ENCODE peak calls at places on chromosomes 7 and 10, in four cellular contexts. R is dorsolateral prefrontal cortex, L is heart left ventricle, S is psoas muscle. M is an unnamed sample.
A peak's percentile ranks its signal among the peaks of the same experiment; 100 is the strongest.

GRCh38 chr10:7551891-7552731 is 114.7 kb downstream of the ITIH5 start:
- DNase-seq in S (no peak), R (no peak), L (peak; percentile 37), M (no peak)

GRCh38 chr10:82176571-82176970 is 301.6 kb downstream of the NRG3 start:
- DNase-seq in S (no peak), R (no peak), L (no peak), M (no peak)

GRCh38 chr7:158138329-158138597 is 449.4 kb downstream of the PTPRN2 start:
- DNase-seq in S (no peak), L (no peak), R (no peak), M (no peak)

GRCh38 chr10:97024181-97025073 is 161.3 kb downstream of the SLIT1 start:
- DNase-seq in R (peak; percentile 23), L (peak; percentile 26), S (peak; percentile 82), M (no peak)

GRCh38 chr10:14545827-14546226 is 215.1 kb upstream of the FRMD4A start:
- DNase-seq in R (no peak), S (no peak), L (no peak), M (no peak)

GRCh38 chr7:130144632-130145171 is 60.5 kb downstream of the TMEM209 start:
- DNase-seq in R (no peak), S (no peak), L (no peak), M (no peak)

GRCh38 chr10:127854769-127855583 is 37.8 kb downstream of the CLRN3 start:
- DNase-seq in S (no peak), R (no peak), L (no peak), M (no peak)

GRCh38 chr10:58647770-58648169 is 135.1 kb downstream of the BICC1 start:
- DNase-seq in L (no peak), S (no peak), R (no peak), M (no peak)

GRCh38 chr10:71961831-71962230 is 2.4 kb upstream of the CHST3 start:
- DNase-seq in R (no peak), S (no peak), L (no peak), M (no peak)

GRCh38 chr10:659710-660141 is 29.7 kb downstream of the DIP2C start:
- DNase-seq in S (no peak), L (no peak), R (no peak), M (no peak)

GRCh38 chr10:75062191-75062849 is 49.1 kb upstream of the SAMD8 start:
- DNase-seq in R (peak; percentile 39), S (peak; percentile 70), L (peak; percentile 20), M (no peak)

GRCh38 chr10:123860209-123860608 is 31.4 kb downstream of the CPXM2 start:
- DNase-seq in S (no peak), R (no peak), L (no peak), M (no peak)

GRCh38 chr10:71302874-71303568 is 16.0 kb upstream of the SLC29A3 start:
- DNase-seq in R (no peak), L (no peak), S (peak; percentile 18), M (no peak)

DNA sequence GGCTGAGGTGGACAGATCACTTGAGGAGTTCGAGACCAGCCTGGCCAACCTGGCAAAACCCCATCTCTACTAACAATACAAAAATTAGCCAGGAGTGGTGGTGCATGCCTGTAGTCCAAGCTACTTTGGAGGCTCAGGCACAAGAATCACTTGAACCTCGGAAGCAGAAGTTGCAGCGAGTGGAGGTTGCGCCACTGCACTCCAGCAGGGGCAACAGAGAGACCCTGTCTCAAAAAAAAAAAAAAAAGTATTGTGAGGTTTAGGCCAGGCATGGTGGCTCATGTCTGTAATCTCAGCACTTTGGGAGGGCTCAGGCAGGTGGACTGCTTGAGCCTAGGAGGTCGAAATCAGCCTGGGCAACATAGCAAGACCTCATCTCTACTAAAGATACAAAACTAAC is 16.0 kb downstream of the TET1 start:
- DNase-seq in R (no peak), L (no peak), S (no peak), M (no peak)
- TF ChIP-seq CTCF in R (no peak), L (no peak), S (no peak), M (peak; percentile 18)

GRCh38 chr10:95909591-95909990 is 1.8 kb downstream of the CC2D2B start:
- DNase-seq in R (no peak), S (no peak), L (no peak), M (no peak)

GRCh38 chr10:95908450-95908849 is 675 bp downstream of the CC2D2B start:
- DNase-seq in L (no peak), S (no peak), R (no peak), M (no peak)

GRCh38 chr10:95907454-95908253 is at the start of gene CC2D2B:
- DNase-seq in S (peak; percentile 90), R (peak; percentile 87), L (peak; percentile 81), M (peak; percentile 88)

GRCh38 chr10:95906675-95907453 is 911 bp upstream of the CC2D2B start:
- DNase-seq in R (peak; percentile 36), L (peak; percentile 32), S (peak; percentile 58), M (peak; percentile 51)
- TF ChIP-seq CTCF in R (no peak), L (no peak), S (no peak), M (no peak)

DNA sequence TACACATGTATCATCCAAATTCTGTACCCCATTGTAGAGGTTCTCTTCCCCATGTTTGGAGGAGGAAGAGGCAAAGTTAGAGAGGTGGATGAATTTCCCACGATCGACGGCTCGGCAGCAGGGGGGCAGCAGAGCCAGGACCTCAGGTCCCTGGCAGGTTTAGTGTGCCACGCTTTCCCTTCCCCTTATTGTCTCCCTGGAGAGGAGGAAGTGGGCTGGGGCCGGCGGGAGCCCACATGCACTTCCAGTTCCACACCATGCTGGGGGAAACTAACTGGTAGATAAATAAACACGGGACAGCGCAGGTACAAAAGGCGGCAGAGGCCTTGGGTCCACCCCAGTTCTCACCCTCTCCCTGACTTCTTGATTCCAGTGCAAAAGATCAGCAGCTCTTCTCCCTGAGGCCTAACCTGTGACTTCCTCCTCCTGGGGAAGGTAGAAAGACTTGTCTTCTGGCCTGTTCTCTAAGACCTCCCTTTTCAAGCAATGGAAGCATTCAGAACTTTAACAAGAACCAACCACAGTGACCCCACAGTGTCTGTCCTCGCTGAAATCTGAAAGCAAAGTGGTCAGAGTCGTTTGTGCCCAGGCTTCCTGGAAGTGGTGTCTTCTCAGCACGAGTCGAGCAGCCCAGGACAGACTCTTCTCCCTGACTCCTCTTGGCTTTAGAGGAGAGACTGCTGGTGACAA is 30.5 kb upstream of the SRGN start:
- DNase-seq in L (peak; percentile 67), S (no peak), R (no peak), M (no peak)
- TF ChIP-seq CTCF in L (no peak), S (no peak), R (no peak), M (no peak)

GRCh38 chr10:88027570-88027969 is 164.1 kb downstream of the PTEN start:
- DNase-seq in L (no peak), R (no peak), S (peak; percentile 64), M (no peak)
- TF ChIP-seq CTCF in L (no peak), R (no peak), S (no peak), M (no peak)

GRCh38 chr7:90412458-90413184 is 9.4 kb downstream of the CLDN12 start:
- DNase-seq in S (peak; percentile 70), R (no peak), L (no peak), M (no peak)
- TF ChIP-seq CTCF in S (peak; percentile 44), R (no peak), L (no peak), M (no peak)